ENCODE peak calls at places on chromosome 10, in eight cellular contexts. One of them, this sample, is unnamed.
A peak's percentile ranks its signal among the peaks of the same experiment; 100 is the strongest.

GRCh38 chr10:108783897-108784296 is 1139.4 kb downstream of the XPNPEP1 start:
- DNase-seq in sigmoid colon: no peak
- DNase-seq in GM23338: peak; percentile 84
- DNase-seq in SK-N-SH: peak; percentile 1
- DNase-seq in H1: peak; percentile 57
- DNase-seq in spleen: no peak
- DNase-seq in HCT116: peak; percentile 39
- DNase-seq in stomach: peak; percentile 30
- DNase-seq in this sample: no peak

GRCh38 chr10:33204049-33204448 is 130.4 kb downstream of the NRP1 start:
- DNase-seq in stomach: no peak
- DNase-seq in GM23338: no peak
- DNase-seq in HCT116: no peak
- DNase-seq in sigmoid colon: no peak
- DNase-seq in SK-N-SH: no peak
- DNase-seq in spleen: no peak
- DNase-seq in H1: no peak
- DNase-seq in this sample: no peak

GRCh38 chr10:86969421-86970041 is 1.2 kb downstream of the ADIRF start:
- DNase-seq in SK-N-SH: no peak
- DNase-seq in GM23338: no peak
- DNase-seq in H1: peak; percentile 46
- DNase-seq in stomach: peak; percentile 24
- DNase-seq in sigmoid colon: peak; percentile 73
- DNase-seq in spleen: no peak
- DNase-seq in HCT116: no peak
- DNase-seq in this sample: peak; percentile 75

GRCh38 chr10:13891542-13892431 is 305.0 kb downstream of the PRPF18 start:
- DNase-seq in HCT116: no peak
- DNase-seq in sigmoid colon: no peak
- DNase-seq in GM23338: peak; percentile 63
- DNase-seq in stomach: no peak
- DNase-seq in spleen: no peak
- DNase-seq in SK-N-SH: peak; percentile 93
- DNase-seq in H1: peak; percentile 67
- DNase-seq in this sample: no peak

GRCh38 chr10:69061305-69062161 is 26.4 kb upstream of the SRGN start:
- DNase-seq in sigmoid colon: peak; percentile 81
- DNase-seq in stomach: peak; percentile 38
- DNase-seq in GM23338: no peak
- DNase-seq in spleen: peak; percentile 88
- DNase-seq in HCT116: no peak
- DNase-seq in SK-N-SH: peak; percentile 21
- DNase-seq in H1: no peak
- DNase-seq in this sample: no peak

GRCh38 chr10:34727595-34728033 is 87.5 kb downstream of the PARD3 start:
- DNase-seq in HCT116: no peak
- DNase-seq in sigmoid colon: no peak
- DNase-seq in GM23338: peak; percentile 56
- DNase-seq in spleen: no peak
- DNase-seq in H1: no peak
- DNase-seq in SK-N-SH: no peak
- DNase-seq in stomach: no peak
- DNase-seq in this sample: no peak

GRCh38 chr10:98963608-98964007 is 272.0 kb downstream of the HPSE2 start:
- DNase-seq in sigmoid colon: no peak
- DNase-seq in HCT116: no peak
- DNase-seq in SK-N-SH: no peak
- DNase-seq in stomach: no peak
- DNase-seq in spleen: no peak
- DNase-seq in GM23338: no peak
- DNase-seq in H1: no peak
- DNase-seq in this sample: no peak

GRCh38 chr10:44911081-44911540 is at the start of gene TMEM72:
- DNase-seq in spleen: no peak
- DNase-seq in GM23338: peak; percentile 61
- DNase-seq in HCT116: no peak
- DNase-seq in SK-N-SH: peak; percentile 27
- DNase-seq in sigmoid colon: no peak
- DNase-seq in H1: peak; percentile 54
- DNase-seq in stomach: peak; percentile 92
- DNase-seq in this sample: no peak

GRCh38 chr10:130927157-130927556 is 384.4 kb downstream of the TCERG1L start:
- DNase-seq in HCT116: no peak
- DNase-seq in GM23338: no peak
- DNase-seq in spleen: no peak
- DNase-seq in H1: no peak
- DNase-seq in SK-N-SH: no peak
- DNase-seq in sigmoid colon: no peak
- DNase-seq in stomach: no peak
- DNase-seq in this sample: no peak

GRCh38 chr10:125123363-125124113 is 36.8 kb downstream of the CTBP2 start:
- DNase-seq in SK-N-SH: no peak
- DNase-seq in stomach: peak; percentile 92
- DNase-seq in H1: no peak
- DNase-seq in GM23338: no peak
- DNase-seq in sigmoid colon: peak; percentile 91
- DNase-seq in HCT116: peak; percentile 96
- DNase-seq in spleen: peak; percentile 76
- DNase-seq in this sample: no peak

GRCh38 chr10:5643356-5643755 is 23.0 kb downstream of the ASB13 start:
- DNase-seq in stomach: no peak
- DNase-seq in spleen: no peak
- DNase-seq in HCT116: no peak
- DNase-seq in sigmoid colon: no peak
- DNase-seq in H1: no peak
- DNase-seq in SK-N-SH: no peak
- DNase-seq in GM23338: no peak
- DNase-seq in this sample: no peak

GRCh38 chr10:126240483-126240882 is 147.8 kb downstream of the ADAM12 start:
- DNase-seq in SK-N-SH: no peak
- DNase-seq in GM23338: no peak
- DNase-seq in stomach: no peak
- DNase-seq in HCT116: no peak
- DNase-seq in H1: no peak
- DNase-seq in sigmoid colon: no peak
- DNase-seq in spleen: no peak
- DNase-seq in this sample: no peak

GRCh38 chr10:108427081-108427480 is 1262.6 kb upstream of the SORCS1 start:
- DNase-seq in H1: no peak
- DNase-seq in SK-N-SH: peak; percentile 9
- DNase-seq in sigmoid colon: no peak
- DNase-seq in stomach: peak; percentile 27
- DNase-seq in GM23338: no peak
- DNase-seq in spleen: no peak
- DNase-seq in HCT116: no peak
- DNase-seq in this sample: no peak

GRCh38 chr10:90658791-90659190 is 199.0 kb downstream of the HTR7 start:
- DNase-seq in sigmoid colon: no peak
- DNase-seq in HCT116: peak; percentile 3
- DNase-seq in H1: peak; percentile 48
- DNase-seq in SK-N-SH: no peak
- DNase-seq in GM23338: peak; percentile 35
- DNase-seq in spleen: no peak
- DNase-seq in stomach: no peak
- DNase-seq in this sample: no peak

GRCh38 chr10:75023074-75023473 is 88.4 kb upstream of the SAMD8 start:
- DNase-seq in SK-N-SH: no peak
- DNase-seq in HCT116: no peak
- DNase-seq in sigmoid colon: no peak
- DNase-seq in stomach: no peak
- DNase-seq in spleen: no peak
- DNase-seq in H1: no peak
- DNase-seq in GM23338: no peak
- DNase-seq in this sample: no peak

GRCh38 chr10:9222917-9223316 is 1168.4 kb downstream of the GATA3 start:
- DNase-seq in H1: no peak
- DNase-seq in spleen: no peak
- DNase-seq in GM23338: no peak
- DNase-seq in HCT116: no peak
- DNase-seq in SK-N-SH: peak; percentile 34
- DNase-seq in sigmoid colon: no peak
- DNase-seq in stomach: no peak
- DNase-seq in this sample: no peak

GRCh38 chr10:24153016-24153415 is 55.9 kb upstream of the KIAA1217 start:
- DNase-seq in H1: no peak
- DNase-seq in GM23338: no peak
- DNase-seq in SK-N-SH: no peak
- DNase-seq in sigmoid colon: no peak
- DNase-seq in HCT116: no peak
- DNase-seq in spleen: no peak
- DNase-seq in stomach: no peak
- DNase-seq in this sample: no peak

GRCh38 chr10:129865413-129865812 is 98.7 kb downstream of the EBF3 start:
- DNase-seq in SK-N-SH: no peak
- DNase-seq in spleen: no peak
- DNase-seq in sigmoid colon: peak; percentile 50
- DNase-seq in HCT116: no peak
- DNase-seq in H1: no peak
- DNase-seq in stomach: no peak
- DNase-seq in GM23338: no peak
- DNase-seq in this sample: no peak

DNA sequence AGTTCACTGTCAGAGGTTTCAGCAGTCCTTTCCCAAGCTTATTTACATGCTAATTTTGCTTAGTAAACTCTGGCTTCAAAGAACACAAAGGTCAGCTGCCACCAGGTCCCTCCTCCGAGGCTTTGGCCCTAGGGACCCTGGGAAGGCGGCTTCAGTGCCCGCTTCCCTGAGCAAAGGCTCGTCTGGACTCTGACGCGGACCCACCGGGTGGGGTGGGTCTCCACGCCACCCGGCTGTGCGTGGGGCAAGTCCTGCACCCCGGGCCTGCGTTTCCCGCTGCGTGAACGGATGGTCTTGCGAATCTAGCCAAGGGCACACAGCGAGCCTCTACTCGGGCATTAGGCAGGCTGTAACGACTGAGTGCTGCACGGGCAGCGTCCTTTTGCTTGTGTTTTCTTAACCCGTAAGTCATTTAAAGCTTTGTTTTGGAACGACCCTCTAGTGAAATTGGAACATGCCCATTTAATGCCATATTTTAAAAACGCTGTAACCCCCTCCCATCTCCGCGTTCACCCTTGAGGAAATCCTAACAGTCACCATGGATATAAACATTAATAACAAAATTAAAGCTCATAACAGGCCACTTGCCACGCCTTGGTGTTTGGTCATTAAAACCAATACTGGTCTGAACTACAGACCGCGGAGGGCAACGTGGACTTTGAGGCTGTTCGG is 830 bp downstream of the BNIP3 start:
- DNase-seq in spleen: peak; percentile 83
- DNase-seq in H1: peak; percentile 66
- DNase-seq in SK-N-SH: peak; percentile 68
- DNase-seq in stomach: no peak
- DNase-seq in GM23338: peak; percentile 84
- DNase-seq in HCT116: no peak
- DNase-seq in sigmoid colon: peak; percentile 67
- DNase-seq in this sample: no peak
- H3K4me1 ChIP-seq in spleen: peaks cover 50% of the 10 kb centered on the region
- H3K4me1 ChIP-seq in H1: peaks cover 12% of the 10 kb centered on the region
- H3K4me1 ChIP-seq in SK-N-SH: peaks cover 10% of the 10 kb centered on the region
- H3K4me1 ChIP-seq in stomach: peaks cover 47% of the 10 kb centered on the region
- H3K4me1 ChIP-seq in GM23338: peaks cover 33% of the 10 kb centered on the region
- H3K4me1 ChIP-seq in HCT116: no peaks in the 10 kb centered on the region
- H3K4me1 ChIP-seq in sigmoid colon: peaks cover 31% of the 10 kb centered on the region
- H3K4me1 ChIP-seq in this sample: peaks cover 30% of the 10 kb centered on the region

GRCh38 chr10:93566435-93567276 is at the start of gene FFAR4:
- DNase-seq in H1: peak; percentile 77
- DNase-seq in SK-N-SH: peak; percentile 53
- DNase-seq in spleen: no peak
- DNase-seq in GM23338: peak; percentile 70
- DNase-seq in sigmoid colon: peak; percentile 60
- DNase-seq in HCT116: no peak
- DNase-seq in stomach: peak; percentile 50
- DNase-seq in this sample: no peak
- TF ChIP-seq POLR2AphosphoS5 in H1: no peak
- TF ChIP-seq POLR2AphosphoS5 in SK-N-SH: no peak
- TF ChIP-seq POLR2AphosphoS5 in spleen: no peak
- TF ChIP-seq POLR2AphosphoS5 in GM23338: no peak
- TF ChIP-seq POLR2AphosphoS5 in sigmoid colon: no peak
- TF ChIP-seq POLR2AphosphoS5 in HCT116: no peak
- TF ChIP-seq POLR2AphosphoS5 in stomach: no peak
- TF ChIP-seq POLR2AphosphoS5 in this sample: no peak

GRCh38 chr10:110137142-110137545 is 70.3 kb upstream of the MXI1 start:
- DNase-seq in stomach: no peak
- DNase-seq in spleen: no peak
- DNase-seq in HCT116: peak; percentile 55
- DNase-seq in GM23338: peak; percentile 87
- DNase-seq in H1: no peak
- DNase-seq in sigmoid colon: no peak
- DNase-seq in SK-N-SH: peak; percentile 59
- DNase-seq in this sample: no peak
- H3K27ac ChIP-seq in stomach: no peak overlapping the region
- H3K27ac ChIP-seq in spleen: peak overlapping the region; percentile 86
- H3K27ac ChIP-seq in HCT116: no peak overlapping the region
- H3K27ac ChIP-seq in GM23338: no peak overlapping the region
- H3K27ac ChIP-seq in H1: no peak overlapping the region
- H3K27ac ChIP-seq in sigmoid colon: peak overlapping the region; percentile 34
- H3K27ac ChIP-seq in SK-N-SH: no peak overlapping the region
- H3K27ac ChIP-seq in this sample: peak overlapping the region; percentile 21

GRCh38 chr10:122486396-122487080 is 25.2 kb downstream of the HTRA1 start:
- DNase-seq in SK-N-SH: no peak
- DNase-seq in H1: no peak
- DNase-seq in spleen: peak; percentile 58
- DNase-seq in sigmoid colon: peak; percentile 53
- DNase-seq in stomach: no peak
- DNase-seq in GM23338: no peak
- DNase-seq in HCT116: no peak
- DNase-seq in this sample: no peak
- H3K4me1 ChIP-seq in SK-N-SH: no peaks in the 10 kb centered on the region
- H3K4me1 ChIP-seq in H1: no peaks in the 10 kb centered on the region
- H3K4me1 ChIP-seq in spleen: peaks cover 18% of the 10 kb centered on the region
- H3K4me1 ChIP-seq in sigmoid colon: peaks cover 80% of the 10 kb centered on the region
- H3K4me1 ChIP-seq in stomach: peaks cover 55% of the 10 kb centered on the region
- H3K4me1 ChIP-seq in GM23338: no peaks in the 10 kb centered on the region
- H3K4me1 ChIP-seq in HCT116: no peaks in the 10 kb centered on the region
- H3K4me1 ChIP-seq in this sample: peaks cover 28% of the 10 kb centered on the region

DNA sequence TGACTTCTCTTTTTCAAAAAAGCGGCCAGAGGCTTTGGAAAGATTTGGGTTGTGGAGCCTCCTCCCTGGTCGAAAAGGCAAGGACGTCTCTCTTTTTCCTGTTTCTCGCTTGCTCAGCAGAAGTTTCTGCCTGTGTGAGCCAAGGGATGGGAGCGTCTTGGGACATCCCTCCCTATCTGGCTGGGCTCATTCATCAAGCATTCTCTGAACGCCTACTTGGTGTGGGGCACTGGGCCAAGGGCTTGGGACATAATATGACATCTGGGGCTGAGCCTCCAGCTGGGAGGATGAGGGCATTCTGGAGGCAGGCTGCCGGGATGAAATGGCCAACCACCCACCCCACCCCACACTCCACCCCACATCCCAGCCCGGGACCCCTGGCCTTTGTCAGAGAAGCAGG is 120.9 kb downstream of the C10orf105 start:
- DNase-seq in sigmoid colon: peak; percentile 93
- DNase-seq in stomach: peak; percentile 42
- DNase-seq in HCT116: no peak
- DNase-seq in spleen: no peak
- DNase-seq in SK-N-SH: no peak
- DNase-seq in GM23338: no peak
- DNase-seq in H1: no peak
- DNase-seq in this sample: peak; percentile 95
- TF ChIP-seq POLR2AphosphoS5 in sigmoid colon: no peak
- TF ChIP-seq POLR2AphosphoS5 in stomach: no peak
- TF ChIP-seq POLR2AphosphoS5 in HCT116: no peak
- TF ChIP-seq POLR2AphosphoS5 in spleen: peak; percentile 77
- TF ChIP-seq POLR2AphosphoS5 in SK-N-SH: no peak
- TF ChIP-seq POLR2AphosphoS5 in GM23338: no peak
- TF ChIP-seq POLR2AphosphoS5 in H1: no peak
- TF ChIP-seq POLR2AphosphoS5 in this sample: peak; percentile 67

This sample was measured in suprapubic skin.